ENCODE peak calls at places on chromosome 3, in six cellular contexts. V is GM20000; O is AG04449; Q is stimulated activated naive CD8-positive, alpha-beta T cell treated with anti-CD3 and anti-CD28 coated beads, Interleukin-15, Interleukin-2, amounts not matched to agents 100 U/mL and 50 U/mL, for 24 hours; C is activated CD8-positive, alpha-beta memory T cell treated with anti-CD3 and anti-CD28 coated beads for 4 hours; K is activated naive CD8-positive, alpha-beta T cell treated with anti-CD3 and anti-CD28 coated beads, Interleukin-2, amount 50 U/mL, for 16 hours. J is an unnamed sample.

GRCh38 chr3:171225698-171226097 is 199.2 kb upstream of the SLC2A2 start:
- DNase-seq in V (no peak), O (peak), Q (no peak), C (no peak), K (no peak), J (no peak)

GRCh38 chr3:172194702-172195392 is 155.5 kb downstream of the FNDC3B start:
- DNase-seq in V (no peak), O (no peak), Q (no peak), C (no peak), K (no peak), J (no peak)

GRCh38 chr3:181794036-181794790 is 82.5 kb downstream of the SOX2 start:
- DNase-seq in V (no peak), O (no peak), Q (no peak), C (no peak), K (no peak), J (no peak)

GRCh38 chr3:127645371-127646015 is 16.5 kb downstream of the PODXL2 start:
- DNase-seq in V (no peak), O (no peak), Q (no peak), C (no peak), K (no peak), J (no peak)

GRCh38 chr3:42080452-42080872 is 10.7 kb upstream of the TRAK1 start:
- DNase-seq in V (no peak), O (no peak), Q (peak), C (no peak), K (no peak), J (no peak)

GRCh38 chr3:8069471-8069870 is 432.2 kb upstream of the LMCD1 start:
- DNase-seq in V (no peak), O (no peak), Q (no peak), C (no peak), K (no peak), J (no peak)

GRCh38 chr3:53618524-53618906 is 124.1 kb downstream of the CACNA1D start:
- DNase-seq in V (no peak), O (no peak), Q (no peak), C (no peak), K (no peak), J (no peak)

GRCh38 chr3:119891944-119892721 is 110.2 kb downstream of the NR1I2 start:
- DNase-seq in V (peak), O (no peak), Q (peak), C (peak), K (peak), J (peak)

GRCh38 chr3:182710557-182711157 is 82.6 kb upstream of the ATP11B start:
- DNase-seq in V (peak), O (no peak), Q (no peak), C (no peak), K (no peak), J (no peak)

GRCh38 chr3:98565237-98565643 is 28.2 kb downstream of the CPOX start:
- DNase-seq in V (no peak), O (no peak), Q (no peak), C (no peak), K (no peak), J (no peak)

GRCh38 chr3:184505479-184505878 is 56.1 kb upstream of the EPHB3 start:
- DNase-seq in V (no peak), O (no peak), Q (no peak), C (no peak), K (no peak), J (no peak)

GRCh38 chr3:69079269-69080159 is 651 bp downstream of the UBA3 start:
- DNase-seq in V (peak), O (no peak), Q (no peak), C (no peak), K (no peak), J (no peak)

GRCh38 chr3:112774293-112774926 is 72.3 kb downstream of the CD200R1L start:
- DNase-seq in V (no peak), O (peak), Q (no peak), C (no peak), K (no peak), J (no peak)

GRCh38 chr3:184712579-184713355 is 903 bp upstream of the MAGEF1 start:
- DNase-seq in V (no peak), O (no peak), Q (no peak), C (no peak), K (no peak), J (no peak)

GRCh38 chr3:117017135-117017990 is 307.8 kb downstream of the TUSC7 start:
- DNase-seq in V (peak), O (no peak), Q (no peak), C (no peak), K (no peak), J (no peak)

GRCh38 chr3:183224581-183224980 is 28.5 kb upstream of the B3GNT5 start:
- DNase-seq in V (no peak), O (no peak), Q (peak), C (peak), K (no peak), J (no peak)

GRCh38 chr3:95775486-95776094 is 1038.8 kb upstream of the EPHA6 start:
- DNase-seq in V (no peak), O (no peak), Q (no peak), C (no peak), K (no peak), J (no peak)

GRCh38 chr3:132134611-132135010 is 99.8 kb upstream of the CPNE4 start:
- DNase-seq in V (no peak), O (peak), Q (no peak), C (no peak), K (no peak), J (no peak)

GRCh38 chr3:163185721-163186350 is 1689.2 kb downstream of the OTOL1 start:
- DNase-seq in V (no peak), O (no peak), Q (no peak), C (no peak), K (no peak), J (no peak)

GRCh38 chr3:32138545-32139104 is 32.2 kb downstream of the GPD1L start:
- DNase-seq in V (no peak), O (no peak), Q (peak), C (no peak), K (no peak), J (no peak)

GRCh38 chr3:196138927-196139680 is 57.2 kb upstream of the TFRC start:
- DNase-seq in V (no peak), O (no peak), Q (no peak), C (no peak), K (no peak), J (no peak)

GRCh38 chr3:132641837-132642538 is 17.6 kb downstream of the ACAD11 start:
- DNase-seq in V (peak), O (no peak), Q (no peak), C (no peak), K (no peak), J (no peak)

GRCh38 chr3:71784201-71784913 is 591 bp downstream of the PROK2 start:
- DNase-seq in V (no peak), O (no peak), Q (no peak), C (no peak), K (no peak), J (no peak)

GRCh38 chr3:10534066-10534465 is 28.7 kb upstream of the ATP2B2 start:
- DNase-seq in V (no peak), O (no peak), Q (no peak), C (no peak), K (no peak), J (no peak)

GRCh38 chr3:36765104-36765503 is 751 bp upstream of the DCLK3 start:
- DNase-seq in V (no peak), O (no peak), Q (no peak), C (no peak), K (no peak), J (no peak)

GRCh38 chr3:38458796-38459498 is 5.3 kb downstream of the ACVR2B start:
- DNase-seq in V (peak), O (no peak), Q (no peak), C (no peak), K (no peak), J (no peak)

GRCh38 chr3:193556841-193557240 is 2.1 kb upstream of the ATP13A4 start:
- DNase-seq in V (no peak), O (no peak), Q (no peak), C (no peak), K (no peak), J (no peak)

GRCh38 chr3:24299801-24300626 is 194.6 kb downstream of the THRB start:
- DNase-seq in V (no peak), O (no peak), Q (no peak), C (no peak), K (no peak), J (no peak)

GRCh38 chr3:63872135-63872924 is 8.7 kb downstream of the ATXN7 start:
- DNase-seq in V (no peak), O (peak), Q (no peak), C (no peak), K (no peak), J (no peak)

GRCh38 chr3:189404036-189404435 is 227.2 kb upstream of the TP63 start:
- DNase-seq in V (no peak), O (no peak), Q (no peak), C (no peak), K (no peak), J (no peak)

GRCh38 chr3:105594219-105594618 is 227.5 kb downstream of the ALCAM start:
- DNase-seq in V (no peak), O (no peak), Q (peak), C (no peak), K (no peak), J (no peak)

GRCh38 chr3:30548605-30549004 is 57.8 kb upstream of the TGFBR2 start:
- DNase-seq in V (no peak), O (no peak), Q (peak), C (no peak), K (no peak), J (no peak)

GRCh38 chr3:67593761-67594234 is 60.6 kb downstream of the SUCLG2 start:
- DNase-seq in V (no peak), O (no peak), Q (no peak), C (no peak), K (no peak), J (no peak)

GRCh38 chr3:126351771-126352475 is 5.3 kb downstream of the KLF15 start:
- DNase-seq in V (no peak), O (no peak), Q (no peak), C (no peak), K (no peak), J (no peak)

J was measured in central memory CD8-positive, alpha-beta T cell.